ENCODE peak calls at places on chromosomes 6 and 20, in six cellular contexts. W is GM23248, M is GM04504, R is pons, K is K562, E is H9. J is an unnamed sample.

GRCh38 chr6:138540468-138540867 is 41.2 kb upstream of the NHSL1 start:
- DNase-seq in W (peak; percentile 79), M (no peak), R (no peak), K (no peak), E (no peak), J (no peak)

GRCh38 chr6:14444296-14444993 is 326.9 kb downstream of the CD83 start:
- DNase-seq in W (no peak), M (no peak), R (no peak), K (peak; percentile 33), E (no peak), J (no peak)

GRCh38 chr6:168961257-168961656 is 292.4 kb downstream of the THBS2 start:
- DNase-seq in W (no peak), M (no peak), R (no peak), K (no peak), E (no peak), J (no peak)

GRCh38 chr6:116139917-116140316 is 14.0 kb upstream of the COL10A1 start:
- DNase-seq in W (no peak), M (no peak), R (no peak), K (no peak), E (no peak), J (peak; percentile 16)

GRCh38 chr20:36482044-36482473 is 59.3 kb upstream of the MYL9 start:
- DNase-seq in W (no peak), M (no peak), R (peak; percentile 85), K (no peak), E (no peak), J (no peak)

GRCh38 chr6:156420172-156420993 is 356.8 kb upstream of the ARID1B start:
- DNase-seq in W (no peak), M (no peak), R (no peak), K (no peak), E (no peak), J (no peak)

GRCh38 chr6:17280138-17280537 is 1.0 kb upstream of the RBM24 start:
- DNase-seq in W (peak; percentile 2), M (no peak), R (no peak), K (no peak), E (no peak), J (no peak)

GRCh38 chr6:168132531-168133184 is 53.6 kb upstream of the FRMD1 start:
- DNase-seq in W (peak; percentile 88), M (peak; percentile 20), R (peak; percentile 91), K (peak; percentile 32), E (peak; percentile 85), J (peak; percentile 88)

GRCh38 chr6:157469378-157469777 is 88.4 kb downstream of the ZDHHC14 start:
- DNase-seq in W (peak; percentile 15), M (no peak), R (no peak), K (no peak), E (peak; percentile 28), J (no peak)

GRCh38 chr6:13992417-13993055 is 67.8 kb downstream of the RNF182 start:
- DNase-seq in W (peak; percentile 87), M (peak; percentile 51), R (no peak), K (peak; percentile 79), E (no peak), J (no peak)

GRCh38 chr20:23086056-23086551 is at the start of gene CD93:
- DNase-seq in W (peak; percentile 37), M (no peak), R (peak; percentile 28), K (peak; percentile 19), E (no peak), J (no peak)

GRCh38 chr20:23086931-23087411 is 847 bp upstream of the CD93 start:
- DNase-seq in W (no peak), M (no peak), R (peak; percentile 46), K (no peak), E (no peak), J (no peak)

GRCh38 chr6:136738178-136739057 is 53.9 kb downstream of the MAP3K5 start:
- DNase-seq in W (peak; percentile 16), M (no peak), R (no peak), K (no peak), E (no peak), J (no peak)

J was measured in neural progenitor cell.